ENCODE peak calls at places on chromosomes 13 and 19, in four cellular contexts. L is A549, P is WTC11, A is K562. B is an unnamed sample.

GRCh38 chr19:42352216-42352892 is 26.9 kb downstream of the MEGF8 start:
- DNase-seq in L (no peak), P (no peak), A (peak), B (no peak)

GRCh38 chr19:39890755-39891551 is 43.5 kb downstream of the FCGBP start:
- DNase-seq in L (no peak), P (no peak), A (no peak), B (no peak)

GRCh38 chr19:19606021-19606420 is 12.5 kb downstream of the PBX4 start:
- DNase-seq in L (no peak), P (no peak), A (no peak), B (no peak)

GRCh38 chr13:113886561-113887112 is 22.8 kb upstream of the GAS6 start:
- DNase-seq in L (no peak), P (no peak), A (no peak), B (no peak)

GRCh38 chr19:17259118-17259780 is 5.3 kb downstream of the USHBP1 start:
- DNase-seq in L (no peak), P (no peak), A (no peak), B (no peak)

GRCh38 chr19:41860419-41861097 is 503 bp downstream of the RPS19 start:
- DNase-seq in L (no peak), P (no peak), A (no peak), B (no peak)

GRCh38 chr19:33804021-33804799 is 7.5 kb downstream of the KCTD15 start:
- DNase-seq in L (peak), P (no peak), A (no peak), B (peak)

GRCh38 chr19:51127755-51128154 is 3.0 kb downstream of the SIGLEC9 start:
- DNase-seq in L (no peak), P (no peak), A (peak), B (no peak)

GRCh38 chr19:48461651-48461981 is 6.2 kb downstream of the KCNJ14 start:
- DNase-seq in L (no peak), P (no peak), A (peak), B (no peak)

GRCh38 chr13:30715357-30715756 is 20.0 kb upstream of the ALOX5AP start:
- DNase-seq in L (no peak), P (no peak), A (no peak), B (no peak)

GRCh38 chr19:4077800-4078683 is 11.3 kb upstream of the ZBTB7A start:
- DNase-seq in L (no peak), P (peak), A (peak), B (no peak)

GRCh38 chr19:44303305-44303704 is 1.5 kb downstream of the ZNF235 start:
- DNase-seq in L (no peak), P (no peak), A (no peak), B (no peak)

GRCh38 chr19:41095703-41096102 is 7.5 kb downstream of the CYP2A13 start:
- DNase-seq in L (no peak), P (peak), A (peak), B (no peak)

GRCh38 chr19:10076535-10076934 is 9.6 kb upstream of the SHFL start:
- DNase-seq in L (no peak), P (no peak), A (no peak), B (no peak)

GRCh38 chr13:72437458-72437857 is 290.0 kb downstream of the MZT1 start:
- DNase-seq in L (no peak), P (no peak), A (no peak), B (no peak)

GRCh38 chr19:48283908-48284307 is 14.0 kb downstream of the ZNF114 start:
- DNase-seq in L (no peak), P (no peak), A (no peak), B (no peak)

GRCh38 chr13:72726721-72727416 is 560 bp downstream of the MZT1 start:
- DNase-seq in L (peak), P (peak), A (peak), B (peak)

DNA sequence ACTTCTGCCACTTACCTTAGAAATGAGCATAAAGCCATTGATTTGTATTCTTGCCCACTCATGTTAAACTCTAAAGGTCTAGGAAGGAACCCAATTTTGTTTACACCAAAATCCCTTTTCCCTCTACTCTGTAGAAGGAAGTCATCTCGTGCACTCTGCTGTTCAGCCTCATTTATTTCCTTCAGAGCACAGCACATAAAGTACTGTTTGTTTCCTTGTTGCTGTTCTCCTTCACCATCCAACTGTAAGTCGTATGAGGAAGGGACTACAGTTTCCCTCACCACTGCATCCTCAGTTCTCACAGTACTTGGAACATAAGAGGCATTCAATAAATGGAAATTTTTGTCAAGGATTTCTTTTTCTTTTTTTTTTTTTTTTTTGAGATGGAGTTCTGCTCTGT is 24.6 kb downstream of the CDADC1 start:
- DNase-seq in L (no peak), P (no peak), A (no peak), B (no peak)
- TF ChIP-seq NR3C1 in L (no peak), P (no peak), A (no peak), B (no peak)

GRCh38 chr13:25132984-25133383 is 37.0 kb downstream of the PABPC3 start:
- DNase-seq in L (no peak), P (no peak), A (no peak), B (no peak)

GRCh38 chr13:25132021-25132420 is 36.1 kb downstream of the PABPC3 start:
- DNase-seq in L (no peak), P (no peak), A (no peak), B (no peak)

GRCh38 chr13:25136872-25137623 is 35.0 kb downstream of the AMER2 start:
- DNase-seq in L (no peak), P (no peak), A (no peak), B (no peak)

GRCh38 chr13:25137624-25137892 is 34.5 kb downstream of the AMER2 start:
- DNase-seq in L (no peak), P (no peak), A (no peak), B (no peak)

GRCh38 chr13:25135896-25136295 is 36.2 kb downstream of the AMER2 start:
- DNase-seq in L (no peak), P (no peak), A (no peak), B (no peak)
- TF ChIP-seq NR3C1 in L (no peak), P (no peak), A (no peak), B (no peak)

DNA sequence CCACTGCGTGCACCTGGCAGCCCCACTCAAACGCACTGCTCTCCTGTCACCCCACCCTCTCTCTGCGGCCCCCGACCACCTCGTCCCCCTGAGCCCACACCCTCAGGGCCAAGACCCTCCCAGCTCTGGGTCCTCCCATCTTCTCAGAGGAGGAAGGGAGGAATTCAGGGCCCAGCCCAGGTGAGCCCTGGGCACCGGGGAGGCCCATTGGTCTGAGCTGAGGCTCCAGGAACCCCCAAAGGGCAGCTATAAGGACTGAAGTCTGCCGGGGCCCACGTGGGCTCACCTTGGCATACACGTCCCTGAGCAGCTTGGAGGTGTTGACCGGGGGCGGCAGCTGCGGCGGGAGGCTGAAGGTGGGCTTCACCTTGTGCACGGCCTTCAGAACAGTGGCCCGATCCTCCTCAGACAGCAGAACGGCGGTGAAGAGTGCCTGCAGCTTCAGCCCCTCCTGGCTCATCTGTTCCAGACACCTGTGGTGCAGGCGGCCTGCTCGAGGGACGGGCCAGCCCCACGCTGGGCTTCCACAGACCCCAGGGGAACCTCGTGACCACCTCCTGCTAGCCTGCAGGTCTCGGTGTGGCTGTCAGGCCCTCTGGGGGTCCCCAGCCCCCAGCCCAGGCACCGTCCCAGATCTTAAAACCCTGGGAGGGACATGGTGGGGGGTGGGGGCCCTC is 8.8 kb downstream of the POLRMT start:
- DNase-seq in L (no peak), P (no peak), A (no peak), B (no peak)
- TF ChIP-seq NR3C1 in L (no peak), P (no peak), A (no peak), B (no peak)

GRCh38 chr19:2494084-2494446 is 18.1 kb downstream of the GADD45B start:
- DNase-seq in L (no peak), P (no peak), A (no peak), B (no peak)
- TF ChIP-seq NR3C1 in L (no peak), P (no peak), A (no peak), B (no peak)